ENCODE peak calls at places on chromosomes 13 and 19, in nine cellular contexts. One of them, this sample, is unnamed.
A peak's percentile ranks its signal among the peaks of the same experiment; 100 is the strongest.

GRCh38 chr13:27696731-27697130 is 75.0 kb downstream of the POLR1D start:
- DNase-seq in iPS DF 6.9: no peak
- DNase-seq in colonic mucosa: no peak
- DNase-seq in fibroblast of the aortic adventitia: no peak
- DNase-seq in IMR-90: no peak
- DNase-seq in choroid plexus epithelial cell: no peak
- DNase-seq in adrenal gland: no peak
- DNase-seq in epithelial cell of proximal tubule: no peak
- DNase-seq in suprapubic skin: no peak
- DNase-seq in this sample: no peak

GRCh38 chr13:60435762-60436374 is 38.8 kb downstream of the TDRD3 start:
- DNase-seq in iPS DF 6.9: no peak
- DNase-seq in colonic mucosa: no peak
- DNase-seq in fibroblast of the aortic adventitia: no peak
- DNase-seq in IMR-90: no peak
- DNase-seq in choroid plexus epithelial cell: no peak
- DNase-seq in adrenal gland: no peak
- DNase-seq in epithelial cell of proximal tubule: no peak
- DNase-seq in suprapubic skin: no peak
- DNase-seq in this sample: peak; percentile 18

GRCh38 chr13:21901772-21902708 is 231.2 kb downstream of the FGF9 start:
- DNase-seq in iPS DF 6.9: no peak
- DNase-seq in colonic mucosa: no peak
- DNase-seq in fibroblast of the aortic adventitia: peak; percentile 50
- DNase-seq in IMR-90: peak; percentile 4
- DNase-seq in choroid plexus epithelial cell: no peak
- DNase-seq in adrenal gland: no peak
- DNase-seq in epithelial cell of proximal tubule: no peak
- DNase-seq in suprapubic skin: no peak
- DNase-seq in this sample: no peak

GRCh38 chr19:7870571-7871279 is 3.5 kb downstream of the PRR36 start:
- DNase-seq in iPS DF 6.9: no peak
- DNase-seq in colonic mucosa: peak; percentile 79
- DNase-seq in fibroblast of the aortic adventitia: peak; percentile 46
- DNase-seq in IMR-90: no peak
- DNase-seq in choroid plexus epithelial cell: peak; percentile 47
- DNase-seq in adrenal gland: peak; percentile 98
- DNase-seq in epithelial cell of proximal tubule: no peak
- DNase-seq in suprapubic skin: peak; percentile 88
- DNase-seq in this sample: peak; percentile 86

GRCh38 chr13:28181413-28181812 is 43.1 kb downstream of the PAN3 start:
- DNase-seq in iPS DF 6.9: no peak
- DNase-seq in colonic mucosa: no peak
- DNase-seq in fibroblast of the aortic adventitia: peak; percentile 22
- DNase-seq in IMR-90: peak; percentile 79
- DNase-seq in choroid plexus epithelial cell: peak; percentile 60
- DNase-seq in adrenal gland: no peak
- DNase-seq in epithelial cell of proximal tubule: no peak
- DNase-seq in suprapubic skin: no peak
- DNase-seq in this sample: no peak

GRCh38 chr13:64239372-64239771 is 2823.7 kb upstream of the PCDH20 start:
- DNase-seq in iPS DF 6.9: no peak
- DNase-seq in colonic mucosa: no peak
- DNase-seq in fibroblast of the aortic adventitia: peak; percentile 75
- DNase-seq in IMR-90: peak; percentile 70
- DNase-seq in choroid plexus epithelial cell: peak; percentile 81
- DNase-seq in adrenal gland: no peak
- DNase-seq in epithelial cell of proximal tubule: no peak
- DNase-seq in suprapubic skin: no peak
- DNase-seq in this sample: no peak

GRCh38 chr13:75550159-75550567 is 572 bp downstream of the UCHL3 start:
- DNase-seq in iPS DF 6.9: no peak
- DNase-seq in colonic mucosa: peak; percentile 62
- DNase-seq in fibroblast of the aortic adventitia: peak; percentile 61
- DNase-seq in IMR-90: peak; percentile 87
- DNase-seq in choroid plexus epithelial cell: peak; percentile 86
- DNase-seq in adrenal gland: peak; percentile 48
- DNase-seq in epithelial cell of proximal tubule: no peak
- DNase-seq in suprapubic skin: no peak
- DNase-seq in this sample: no peak

GRCh38 chr13:50915562-50915961 is 6.0 kb downstream of the RNASEH2B start:
- DNase-seq in iPS DF 6.9: no peak
- DNase-seq in colonic mucosa: no peak
- DNase-seq in fibroblast of the aortic adventitia: no peak
- DNase-seq in IMR-90: no peak
- DNase-seq in choroid plexus epithelial cell: no peak
- DNase-seq in adrenal gland: no peak
- DNase-seq in epithelial cell of proximal tubule: no peak
- DNase-seq in suprapubic skin: no peak
- DNase-seq in this sample: peak; percentile 90

GRCh38 chr19:42216653-42217521 is 590 bp downstream of the DEDD2 start:
- DNase-seq in iPS DF 6.9: no peak
- DNase-seq in colonic mucosa: peak; percentile 60
- DNase-seq in fibroblast of the aortic adventitia: peak; percentile 22
- DNase-seq in IMR-90: peak; percentile 16
- DNase-seq in choroid plexus epithelial cell: peak; percentile 52
- DNase-seq in adrenal gland: peak; percentile 64
- DNase-seq in epithelial cell of proximal tubule: no peak
- DNase-seq in suprapubic skin: peak; percentile 82
- DNase-seq in this sample: no peak

GRCh38 chr13:42478531-42479156 is 95.3 kb upstream of the TNFSF11 start:
- DNase-seq in iPS DF 6.9: peak; percentile 31
- DNase-seq in colonic mucosa: no peak
- DNase-seq in fibroblast of the aortic adventitia: peak; percentile 57
- DNase-seq in IMR-90: peak; percentile 7
- DNase-seq in choroid plexus epithelial cell: peak; percentile 85
- DNase-seq in adrenal gland: no peak
- DNase-seq in epithelial cell of proximal tubule: no peak
- DNase-seq in suprapubic skin: no peak
- DNase-seq in this sample: peak; percentile 49

GRCh38 chr13:22214184-22214583 is 543.3 kb downstream of the FGF9 start:
- DNase-seq in iPS DF 6.9: no peak
- DNase-seq in colonic mucosa: no peak
- DNase-seq in fibroblast of the aortic adventitia: no peak
- DNase-seq in IMR-90: no peak
- DNase-seq in choroid plexus epithelial cell: no peak
- DNase-seq in adrenal gland: no peak
- DNase-seq in epithelial cell of proximal tubule: no peak
- DNase-seq in suprapubic skin: no peak
- DNase-seq in this sample: peak; percentile 23

GRCh38 chr13:114020750-114021463 is 47.0 kb upstream of the C13orf46 start:
- DNase-seq in iPS DF 6.9: no peak
- DNase-seq in colonic mucosa: no peak
- DNase-seq in fibroblast of the aortic adventitia: no peak
- DNase-seq in IMR-90: no peak
- DNase-seq in choroid plexus epithelial cell: no peak
- DNase-seq in adrenal gland: no peak
- DNase-seq in epithelial cell of proximal tubule: no peak
- DNase-seq in suprapubic skin: no peak
- DNase-seq in this sample: no peak

GRCh38 chr13:93687261-93687660 is 460.7 kb downstream of the GPC6 start:
- DNase-seq in iPS DF 6.9: no peak
- DNase-seq in colonic mucosa: no peak
- DNase-seq in fibroblast of the aortic adventitia: peak; percentile 27
- DNase-seq in IMR-90: peak; percentile 75
- DNase-seq in choroid plexus epithelial cell: peak; percentile 12
- DNase-seq in adrenal gland: no peak
- DNase-seq in epithelial cell of proximal tubule: no peak
- DNase-seq in suprapubic skin: no peak
- DNase-seq in this sample: no peak

GRCh38 chr19:52237771-52238400 is 31.5 kb upstream of the ZNF766 start:
- DNase-seq in iPS DF 6.9: peak; percentile 48
- DNase-seq in colonic mucosa: peak; percentile 53
- DNase-seq in fibroblast of the aortic adventitia: peak; percentile 77
- DNase-seq in IMR-90: peak; percentile 75
- DNase-seq in choroid plexus epithelial cell: peak; percentile 84
- DNase-seq in adrenal gland: peak; percentile 71
- DNase-seq in epithelial cell of proximal tubule: peak; percentile 13
- DNase-seq in suprapubic skin: no peak
- DNase-seq in this sample: peak; percentile 49

GRCh38 chr19:33784432-33784831 is 12.2 kb upstream of the KCTD15 start:
- DNase-seq in iPS DF 6.9: no peak
- DNase-seq in colonic mucosa: no peak
- DNase-seq in fibroblast of the aortic adventitia: no peak
- DNase-seq in IMR-90: peak; percentile 48
- DNase-seq in choroid plexus epithelial cell: peak; percentile 16
- DNase-seq in adrenal gland: no peak
- DNase-seq in epithelial cell of proximal tubule: no peak
- DNase-seq in suprapubic skin: no peak
- DNase-seq in this sample: no peak

GRCh38 chr13:45473627-45474026 is 8.9 kb downstream of the COG3 start:
- DNase-seq in iPS DF 6.9: no peak
- DNase-seq in colonic mucosa: no peak
- DNase-seq in fibroblast of the aortic adventitia: no peak
- DNase-seq in IMR-90: no peak
- DNase-seq in choroid plexus epithelial cell: peak; percentile 24
- DNase-seq in adrenal gland: no peak
- DNase-seq in epithelial cell of proximal tubule: no peak
- DNase-seq in suprapubic skin: no peak
- DNase-seq in this sample: peak; percentile 46

GRCh38 chr13:47044842-47045241 is 148.0 kb upstream of the HTR2A start:
- DNase-seq in iPS DF 6.9: no peak
- DNase-seq in colonic mucosa: no peak
- DNase-seq in fibroblast of the aortic adventitia: no peak
- DNase-seq in IMR-90: no peak
- DNase-seq in choroid plexus epithelial cell: no peak
- DNase-seq in adrenal gland: no peak
- DNase-seq in epithelial cell of proximal tubule: no peak
- DNase-seq in suprapubic skin: no peak
- DNase-seq in this sample: no peak

GRCh38 chr19:3262362-3262761 is 37.9 kb downstream of the CELF5 start:
- DNase-seq in iPS DF 6.9: no peak
- DNase-seq in colonic mucosa: no peak
- DNase-seq in fibroblast of the aortic adventitia: no peak
- DNase-seq in IMR-90: no peak
- DNase-seq in choroid plexus epithelial cell: no peak
- DNase-seq in adrenal gland: no peak
- DNase-seq in epithelial cell of proximal tubule: no peak
- DNase-seq in suprapubic skin: no peak
- DNase-seq in this sample: no peak

GRCh38 chr19:46789371-46789770 is 977 bp upstream of the SLC1A5 start:
- DNase-seq in iPS DF 6.9: no peak
- DNase-seq in colonic mucosa: no peak
- DNase-seq in fibroblast of the aortic adventitia: no peak
- DNase-seq in IMR-90: no peak
- DNase-seq in choroid plexus epithelial cell: no peak
- DNase-seq in adrenal gland: no peak
- DNase-seq in epithelial cell of proximal tubule: no peak
- DNase-seq in suprapubic skin: no peak
- DNase-seq in this sample: no peak

GRCh38 chr19:843836-844299 is 3.1 kb downstream of the PRTN3 start:
- DNase-seq in iPS DF 6.9: no peak
- DNase-seq in colonic mucosa: no peak
- DNase-seq in fibroblast of the aortic adventitia: no peak
- DNase-seq in IMR-90: no peak
- DNase-seq in choroid plexus epithelial cell: no peak
- DNase-seq in adrenal gland: no peak
- DNase-seq in epithelial cell of proximal tubule: no peak
- DNase-seq in suprapubic skin: no peak
- DNase-seq in this sample: no peak
- H3K4me3 ChIP-seq in iPS DF 6.9: peak overlapping the region; percentile 27
- H3K4me3 ChIP-seq in colonic mucosa: peak overlapping the region; percentile 5
- H3K4me3 ChIP-seq in fibroblast of the aortic adventitia: no peak overlapping the region
- H3K4me3 ChIP-seq in IMR-90: peak overlapping the region; percentile 10
- H3K4me3 ChIP-seq in choroid plexus epithelial cell: no peak overlapping the region
- H3K4me3 ChIP-seq in adrenal gland: no peak overlapping the region
- H3K4me3 ChIP-seq in epithelial cell of proximal tubule: peak overlapping the region; percentile 11
- H3K4me3 ChIP-seq in suprapubic skin: peak overlapping the region; percentile 33
- H3K4me3 ChIP-seq in this sample: no peak overlapping the region

GRCh38 chr13:23467048-23467931 is 33.8 kb upstream of the SACS start:
- DNase-seq in iPS DF 6.9: no peak
- DNase-seq in colonic mucosa: no peak
- DNase-seq in fibroblast of the aortic adventitia: no peak
- DNase-seq in IMR-90: peak; percentile 43
- DNase-seq in choroid plexus epithelial cell: peak; percentile 36
- DNase-seq in adrenal gland: no peak
- DNase-seq in epithelial cell of proximal tubule: no peak
- DNase-seq in suprapubic skin: no peak
- DNase-seq in this sample: no peak
- H3K4me3 ChIP-seq in iPS DF 6.9: no peak overlapping the region
- H3K4me3 ChIP-seq in colonic mucosa: no peak overlapping the region
- H3K4me3 ChIP-seq in fibroblast of the aortic adventitia: no peak overlapping the region
- H3K4me3 ChIP-seq in IMR-90: no peak overlapping the region
- H3K4me3 ChIP-seq in choroid plexus epithelial cell: no peak overlapping the region
- H3K4me3 ChIP-seq in adrenal gland: no peak overlapping the region
- H3K4me3 ChIP-seq in epithelial cell of proximal tubule: no peak overlapping the region
- H3K4me3 ChIP-seq in suprapubic skin: peak overlapping the region; percentile 60
- H3K4me3 ChIP-seq in this sample: no peak overlapping the region

GRCh38 chr19:55283548-55284393 is at the start of gene BRSK1:
- DNase-seq in iPS DF 6.9: no peak
- DNase-seq in colonic mucosa: no peak
- DNase-seq in fibroblast of the aortic adventitia: peak; percentile 48
- DNase-seq in IMR-90: peak; percentile 61
- DNase-seq in choroid plexus epithelial cell: peak; percentile 36
- DNase-seq in adrenal gland: peak; percentile 78
- DNase-seq in epithelial cell of proximal tubule: no peak
- DNase-seq in suprapubic skin: no peak
- DNase-seq in this sample: peak; percentile 66
- H3K4me3 ChIP-seq in iPS DF 6.9: peak within 1 kb of the TSS; percentile 51
- H3K4me3 ChIP-seq in colonic mucosa: peak within 1 kb of the TSS; percentile 13
- H3K4me3 ChIP-seq in fibroblast of the aortic adventitia: peak within 1 kb of the TSS; percentile 63
- H3K4me3 ChIP-seq in IMR-90: peak within 1 kb of the TSS; percentile 58
- H3K4me3 ChIP-seq in choroid plexus epithelial cell: peak within 1 kb of the TSS; percentile 44
- H3K4me3 ChIP-seq in adrenal gland: peak within 1 kb of the TSS; percentile 72
- H3K4me3 ChIP-seq in epithelial cell of proximal tubule: peak within 1 kb of the TSS; percentile 11
- H3K4me3 ChIP-seq in suprapubic skin: peak within 1 kb of the TSS; percentile 50
- H3K4me3 ChIP-seq in this sample: peak within 1 kb of the TSS; percentile 51

GRCh38 chr19:43466793-43467192 is 1.4 kb upstream of the LYPD3 start:
- DNase-seq in iPS DF 6.9: no peak
- DNase-seq in colonic mucosa: no peak
- DNase-seq in fibroblast of the aortic adventitia: no peak
- DNase-seq in IMR-90: no peak
- DNase-seq in choroid plexus epithelial cell: no peak
- DNase-seq in adrenal gland: no peak
- DNase-seq in epithelial cell of proximal tubule: no peak
- DNase-seq in suprapubic skin: no peak
- DNase-seq in this sample: no peak

GRCh38 chr19:43467276-43467675 is 1.9 kb upstream of the LYPD3 start:
- DNase-seq in iPS DF 6.9: no peak
- DNase-seq in colonic mucosa: no peak
- DNase-seq in fibroblast of the aortic adventitia: no peak
- DNase-seq in IMR-90: no peak
- DNase-seq in choroid plexus epithelial cell: peak; percentile 27
- DNase-seq in adrenal gland: no peak
- DNase-seq in epithelial cell of proximal tubule: no peak
- DNase-seq in suprapubic skin: no peak
- DNase-seq in this sample: no peak

GRCh38 chr19:43464089-43464775 is 1.2 kb downstream of the LYPD3 start:
- DNase-seq in iPS DF 6.9: no peak
- DNase-seq in colonic mucosa: peak; percentile 84
- DNase-seq in fibroblast of the aortic adventitia: no peak
- DNase-seq in IMR-90: no peak
- DNase-seq in choroid plexus epithelial cell: no peak
- DNase-seq in adrenal gland: no peak
- DNase-seq in epithelial cell of proximal tubule: no peak
- DNase-seq in suprapubic skin: peak; percentile 90
- DNase-seq in this sample: no peak

GRCh38 chr19:43463381-43464088 is 1.9 kb downstream of the LYPD3 start:
- DNase-seq in iPS DF 6.9: peak; percentile 84
- DNase-seq in colonic mucosa: peak; percentile 100
- DNase-seq in fibroblast of the aortic adventitia: peak; percentile 84
- DNase-seq in IMR-90: peak; percentile 79
- DNase-seq in choroid plexus epithelial cell: peak; percentile 95
- DNase-seq in adrenal gland: peak; percentile 99
- DNase-seq in epithelial cell of proximal tubule: peak; percentile 39
- DNase-seq in suprapubic skin: peak; percentile 99
- DNase-seq in this sample: peak; percentile 91

GRCh38 chr19:43465468-43466120 is at the start of gene LYPD3:
- DNase-seq in iPS DF 6.9: no peak
- DNase-seq in colonic mucosa: peak; percentile 53
- DNase-seq in fibroblast of the aortic adventitia: peak; percentile 35
- DNase-seq in IMR-90: peak; percentile 31
- DNase-seq in choroid plexus epithelial cell: no peak
- DNase-seq in adrenal gland: peak; percentile 73
- DNase-seq in epithelial cell of proximal tubule: no peak
- DNase-seq in suprapubic skin: peak; percentile 88
- DNase-seq in this sample: no peak
- H3K4me3 ChIP-seq in iPS DF 6.9: no peak within 1 kb of the TSS
- H3K4me3 ChIP-seq in colonic mucosa: peak within 1 kb of the TSS; percentile 54
- H3K4me3 ChIP-seq in fibroblast of the aortic adventitia: peak within 1 kb of the TSS; percentile 72
- H3K4me3 ChIP-seq in IMR-90: no peak within 1 kb of the TSS
- H3K4me3 ChIP-seq in choroid plexus epithelial cell: no peak within 1 kb of the TSS
- H3K4me3 ChIP-seq in adrenal gland: no peak within 1 kb of the TSS
- H3K4me3 ChIP-seq in epithelial cell of proximal tubule: peak within 1 kb of the TSS; percentile 82
- H3K4me3 ChIP-seq in suprapubic skin: peak within 1 kb of the TSS; percentile 56
- H3K4me3 ChIP-seq in this sample: peak within 1 kb of the TSS; percentile 78

This sample was measured in Jurkat, Clone E6-1.